ENCODE peak calls at places on chromosomes 3 and 15, in six cellular contexts. One of them, this sample, is unnamed.

GRCh38 chr3:47856669-47857068 is 53.7 kb downstream of the DHX30 start:
- DNase-seq in activated T-cell treated with anti-CD3 and anti-CD28 coated beads for 24 hours: no peak
- DNase-seq in stimulated activated CD4-positive, alpha-beta T cell treated with anti-CD3 and anti-CD28 coated beads, Interleukin-12 subunit alpha, Interleukin-12 subunit beta, amount 100 ng/mL, for 48 hours: no peak
- DNase-seq in MM.1S: no peak
- DNase-seq in MV-4-11: no peak
- DNase-seq in T-helper 9 cell: no peak
- DNase-seq in this sample: peak; percentile 56

GRCh38 chr15:66799242-66799641 is 97.2 kb downstream of the SMAD6 start:
- DNase-seq in activated T-cell treated with anti-CD3 and anti-CD28 coated beads for 24 hours: no peak
- DNase-seq in stimulated activated CD4-positive, alpha-beta T cell treated with anti-CD3 and anti-CD28 coated beads, Interleukin-12 subunit alpha, Interleukin-12 subunit beta, amount 100 ng/mL, for 48 hours: no peak
- DNase-seq in MM.1S: no peak
- DNase-seq in MV-4-11: no peak
- DNase-seq in T-helper 9 cell: no peak
- DNase-seq in this sample: no peak

GRCh38 chr3:4351164-4351855 is 48.1 kb downstream of the SETMAR start:
- DNase-seq in activated T-cell treated with anti-CD3 and anti-CD28 coated beads for 24 hours: peak; percentile 35
- DNase-seq in stimulated activated CD4-positive, alpha-beta T cell treated with anti-CD3 and anti-CD28 coated beads, Interleukin-12 subunit alpha, Interleukin-12 subunit beta, amount 100 ng/mL, for 48 hours: peak; percentile 36
- DNase-seq in MM.1S: peak; percentile 51
- DNase-seq in MV-4-11: no peak
- DNase-seq in T-helper 9 cell: no peak
- DNase-seq in this sample: no peak

GRCh38 chr3:127221062-127222035 is 28.4 kb downstream of the PRR23E start:
- DNase-seq in activated T-cell treated with anti-CD3 and anti-CD28 coated beads for 24 hours: no peak
- DNase-seq in stimulated activated CD4-positive, alpha-beta T cell treated with anti-CD3 and anti-CD28 coated beads, Interleukin-12 subunit alpha, Interleukin-12 subunit beta, amount 100 ng/mL, for 48 hours: no peak
- DNase-seq in MM.1S: no peak
- DNase-seq in MV-4-11: no peak
- DNase-seq in T-helper 9 cell: no peak
- DNase-seq in this sample: no peak

GRCh38 chr3:99765042-99765942 is 52.4 kb upstream of the CMSS1 start:
- DNase-seq in activated T-cell treated with anti-CD3 and anti-CD28 coated beads for 24 hours: no peak
- DNase-seq in stimulated activated CD4-positive, alpha-beta T cell treated with anti-CD3 and anti-CD28 coated beads, Interleukin-12 subunit alpha, Interleukin-12 subunit beta, amount 100 ng/mL, for 48 hours: no peak
- DNase-seq in MM.1S: no peak
- DNase-seq in MV-4-11: no peak
- DNase-seq in T-helper 9 cell: no peak
- DNase-seq in this sample: no peak

GRCh38 chr3:49166752-49167556 is 823 bp upstream of the CCDC71 start:
- DNase-seq in activated T-cell treated with anti-CD3 and anti-CD28 coated beads for 24 hours: no peak
- DNase-seq in stimulated activated CD4-positive, alpha-beta T cell treated with anti-CD3 and anti-CD28 coated beads, Interleukin-12 subunit alpha, Interleukin-12 subunit beta, amount 100 ng/mL, for 48 hours: no peak
- DNase-seq in MM.1S: no peak
- DNase-seq in MV-4-11: no peak
- DNase-seq in T-helper 9 cell: no peak
- DNase-seq in this sample: no peak

GRCh38 chr3:170055209-170055608 is 17.4 kb downstream of the GPR160 start:
- DNase-seq in activated T-cell treated with anti-CD3 and anti-CD28 coated beads for 24 hours: no peak
- DNase-seq in stimulated activated CD4-positive, alpha-beta T cell treated with anti-CD3 and anti-CD28 coated beads, Interleukin-12 subunit alpha, Interleukin-12 subunit beta, amount 100 ng/mL, for 48 hours: no peak
- DNase-seq in MM.1S: peak; percentile 56
- DNase-seq in MV-4-11: peak; percentile 62
- DNase-seq in T-helper 9 cell: no peak
- DNase-seq in this sample: no peak

GRCh38 chr3:150158974-150159625 is 188.4 kb upstream of the PFN2 start:
- DNase-seq in activated T-cell treated with anti-CD3 and anti-CD28 coated beads for 24 hours: no peak
- DNase-seq in stimulated activated CD4-positive, alpha-beta T cell treated with anti-CD3 and anti-CD28 coated beads, Interleukin-12 subunit alpha, Interleukin-12 subunit beta, amount 100 ng/mL, for 48 hours: no peak
- DNase-seq in MM.1S: no peak
- DNase-seq in MV-4-11: no peak
- DNase-seq in T-helper 9 cell: no peak
- DNase-seq in this sample: no peak

GRCh38 chr3:50341996-50342732 is 1.5 kb upstream of the RASSF1 start:
- DNase-seq in activated T-cell treated with anti-CD3 and anti-CD28 coated beads for 24 hours: no peak
- DNase-seq in stimulated activated CD4-positive, alpha-beta T cell treated with anti-CD3 and anti-CD28 coated beads, Interleukin-12 subunit alpha, Interleukin-12 subunit beta, amount 100 ng/mL, for 48 hours: no peak
- DNase-seq in MM.1S: no peak
- DNase-seq in MV-4-11: no peak
- DNase-seq in T-helper 9 cell: no peak
- DNase-seq in this sample: no peak

GRCh38 chr15:34582461-34583357 is 742 bp downstream of the GOLGA8B start:
- DNase-seq in activated T-cell treated with anti-CD3 and anti-CD28 coated beads for 24 hours: no peak
- DNase-seq in stimulated activated CD4-positive, alpha-beta T cell treated with anti-CD3 and anti-CD28 coated beads, Interleukin-12 subunit alpha, Interleukin-12 subunit beta, amount 100 ng/mL, for 48 hours: no peak
- DNase-seq in MM.1S: peak; percentile 67
- DNase-seq in MV-4-11: no peak
- DNase-seq in T-helper 9 cell: peak; percentile 21
- DNase-seq in this sample: peak; percentile 60

GRCh38 chr3:189119947-189120346 is 51.8 kb upstream of the TPRG1 start:
- DNase-seq in activated T-cell treated with anti-CD3 and anti-CD28 coated beads for 24 hours: no peak
- DNase-seq in stimulated activated CD4-positive, alpha-beta T cell treated with anti-CD3 and anti-CD28 coated beads, Interleukin-12 subunit alpha, Interleukin-12 subunit beta, amount 100 ng/mL, for 48 hours: no peak
- DNase-seq in MM.1S: no peak
- DNase-seq in MV-4-11: no peak
- DNase-seq in T-helper 9 cell: no peak
- DNase-seq in this sample: no peak

GRCh38 chr3:105885261-105885660 is 16.4 kb upstream of the CBLB start:
- DNase-seq in activated T-cell treated with anti-CD3 and anti-CD28 coated beads for 24 hours: no peak
- DNase-seq in stimulated activated CD4-positive, alpha-beta T cell treated with anti-CD3 and anti-CD28 coated beads, Interleukin-12 subunit alpha, Interleukin-12 subunit beta, amount 100 ng/mL, for 48 hours: no peak
- DNase-seq in MM.1S: no peak
- DNase-seq in MV-4-11: peak; percentile 15
- DNase-seq in T-helper 9 cell: no peak
- DNase-seq in this sample: no peak

GRCh38 chr3:188554404-188554803 is 400.4 kb downstream of the LPP start:
- DNase-seq in activated T-cell treated with anti-CD3 and anti-CD28 coated beads for 24 hours: no peak
- DNase-seq in stimulated activated CD4-positive, alpha-beta T cell treated with anti-CD3 and anti-CD28 coated beads, Interleukin-12 subunit alpha, Interleukin-12 subunit beta, amount 100 ng/mL, for 48 hours: no peak
- DNase-seq in MM.1S: no peak
- DNase-seq in MV-4-11: no peak
- DNase-seq in T-helper 9 cell: no peak
- DNase-seq in this sample: no peak

GRCh38 chr3:170690133-170690981 is 104.5 kb upstream of the SLC7A14 start:
- DNase-seq in activated T-cell treated with anti-CD3 and anti-CD28 coated beads for 24 hours: peak; percentile 22
- DNase-seq in stimulated activated CD4-positive, alpha-beta T cell treated with anti-CD3 and anti-CD28 coated beads, Interleukin-12 subunit alpha, Interleukin-12 subunit beta, amount 100 ng/mL, for 48 hours: peak; percentile 8
- DNase-seq in MM.1S: peak; percentile 50
- DNase-seq in MV-4-11: peak; percentile 11
- DNase-seq in T-helper 9 cell: peak; percentile 8
- DNase-seq in this sample: peak; percentile 52

GRCh38 chr3:97232635-97233034 is 418.2 kb downstream of the EPHA6 start:
- DNase-seq in activated T-cell treated with anti-CD3 and anti-CD28 coated beads for 24 hours: no peak
- DNase-seq in stimulated activated CD4-positive, alpha-beta T cell treated with anti-CD3 and anti-CD28 coated beads, Interleukin-12 subunit alpha, Interleukin-12 subunit beta, amount 100 ng/mL, for 48 hours: no peak
- DNase-seq in MM.1S: no peak
- DNase-seq in MV-4-11: no peak
- DNase-seq in T-helper 9 cell: no peak
- DNase-seq in this sample: no peak

GRCh38 chr3:35781558-35781957 is 142.2 kb downstream of the ARPP21 start:
- DNase-seq in activated T-cell treated with anti-CD3 and anti-CD28 coated beads for 24 hours: no peak
- DNase-seq in stimulated activated CD4-positive, alpha-beta T cell treated with anti-CD3 and anti-CD28 coated beads, Interleukin-12 subunit alpha, Interleukin-12 subunit beta, amount 100 ng/mL, for 48 hours: no peak
- DNase-seq in MM.1S: no peak
- DNase-seq in MV-4-11: no peak
- DNase-seq in T-helper 9 cell: no peak
- DNase-seq in this sample: no peak

GRCh38 chr3:4505688-4506558 is 12.8 kb downstream of the ITPR1 start:
- DNase-seq in activated T-cell treated with anti-CD3 and anti-CD28 coated beads for 24 hours: no peak
- DNase-seq in stimulated activated CD4-positive, alpha-beta T cell treated with anti-CD3 and anti-CD28 coated beads, Interleukin-12 subunit alpha, Interleukin-12 subunit beta, amount 100 ng/mL, for 48 hours: no peak
- DNase-seq in MM.1S: no peak
- DNase-seq in MV-4-11: no peak
- DNase-seq in T-helper 9 cell: no peak
- DNase-seq in this sample: no peak

GRCh38 chr3:69658514-69658913 is 80.8 kb upstream of the MITF start:
- DNase-seq in activated T-cell treated with anti-CD3 and anti-CD28 coated beads for 24 hours: no peak
- DNase-seq in stimulated activated CD4-positive, alpha-beta T cell treated with anti-CD3 and anti-CD28 coated beads, Interleukin-12 subunit alpha, Interleukin-12 subunit beta, amount 100 ng/mL, for 48 hours: no peak
- DNase-seq in MM.1S: no peak
- DNase-seq in MV-4-11: no peak
- DNase-seq in T-helper 9 cell: no peak
- DNase-seq in this sample: no peak

GRCh38 chr3:190000861-190001196 is 119.9 kb downstream of the P3H2 start:
- DNase-seq in activated T-cell treated with anti-CD3 and anti-CD28 coated beads for 24 hours: no peak
- DNase-seq in stimulated activated CD4-positive, alpha-beta T cell treated with anti-CD3 and anti-CD28 coated beads, Interleukin-12 subunit alpha, Interleukin-12 subunit beta, amount 100 ng/mL, for 48 hours: no peak
- DNase-seq in MM.1S: no peak
- DNase-seq in MV-4-11: no peak
- DNase-seq in T-helper 9 cell: no peak
- DNase-seq in this sample: no peak

GRCh38 chr15:40902605-40903561 is 8.6 kb downstream of the VPS18 start:
- DNase-seq in activated T-cell treated with anti-CD3 and anti-CD28 coated beads for 24 hours: no peak
- DNase-seq in stimulated activated CD4-positive, alpha-beta T cell treated with anti-CD3 and anti-CD28 coated beads, Interleukin-12 subunit alpha, Interleukin-12 subunit beta, amount 100 ng/mL, for 48 hours: no peak
- DNase-seq in MM.1S: no peak
- DNase-seq in MV-4-11: peak; percentile 98
- DNase-seq in T-helper 9 cell: no peak
- DNase-seq in this sample: peak; percentile 90

GRCh38 chr3:141529256-141530132 is 42.7 kb downstream of the RASA2 start:
- DNase-seq in activated T-cell treated with anti-CD3 and anti-CD28 coated beads for 24 hours: no peak
- DNase-seq in stimulated activated CD4-positive, alpha-beta T cell treated with anti-CD3 and anti-CD28 coated beads, Interleukin-12 subunit alpha, Interleukin-12 subunit beta, amount 100 ng/mL, for 48 hours: no peak
- DNase-seq in MM.1S: no peak
- DNase-seq in MV-4-11: no peak
- DNase-seq in T-helper 9 cell: no peak
- DNase-seq in this sample: no peak

GRCh38 chr15:78130466-78131294 is 565 bp downstream of the CIB2 start:
- DNase-seq in activated T-cell treated with anti-CD3 and anti-CD28 coated beads for 24 hours: peak; percentile 26
- DNase-seq in stimulated activated CD4-positive, alpha-beta T cell treated with anti-CD3 and anti-CD28 coated beads, Interleukin-12 subunit alpha, Interleukin-12 subunit beta, amount 100 ng/mL, for 48 hours: no peak
- DNase-seq in MM.1S: peak; percentile 55
- DNase-seq in MV-4-11: no peak
- DNase-seq in T-helper 9 cell: peak; percentile 41
- DNase-seq in this sample: no peak

GRCh38 chr3:23406576-23406975 is 203.4 kb downstream of the UBE2E2 start:
- DNase-seq in activated T-cell treated with anti-CD3 and anti-CD28 coated beads for 24 hours: no peak
- DNase-seq in stimulated activated CD4-positive, alpha-beta T cell treated with anti-CD3 and anti-CD28 coated beads, Interleukin-12 subunit alpha, Interleukin-12 subunit beta, amount 100 ng/mL, for 48 hours: no peak
- DNase-seq in MM.1S: no peak
- DNase-seq in MV-4-11: no peak
- DNase-seq in T-helper 9 cell: no peak
- DNase-seq in this sample: no peak

GRCh38 chr3:141366285-141367037 is 1.8 kb upstream of the ZBTB38 start:
- DNase-seq in activated T-cell treated with anti-CD3 and anti-CD28 coated beads for 24 hours: no peak
- DNase-seq in stimulated activated CD4-positive, alpha-beta T cell treated with anti-CD3 and anti-CD28 coated beads, Interleukin-12 subunit alpha, Interleukin-12 subunit beta, amount 100 ng/mL, for 48 hours: no peak
- DNase-seq in MM.1S: peak; percentile 4
- DNase-seq in MV-4-11: no peak
- DNase-seq in T-helper 9 cell: no peak
- DNase-seq in this sample: peak; percentile 57

GRCh38 chr3:139288266-139288821 is 55.5 kb upstream of the MRPS22 start:
- DNase-seq in activated T-cell treated with anti-CD3 and anti-CD28 coated beads for 24 hours: no peak
- DNase-seq in stimulated activated CD4-positive, alpha-beta T cell treated with anti-CD3 and anti-CD28 coated beads, Interleukin-12 subunit alpha, Interleukin-12 subunit beta, amount 100 ng/mL, for 48 hours: no peak
- DNase-seq in MM.1S: no peak
- DNase-seq in MV-4-11: no peak
- DNase-seq in T-helper 9 cell: no peak
- DNase-seq in this sample: no peak

GRCh38 chr15:56460046-56460445 is 4.9 kb downstream of the MNS1 start:
- DNase-seq in activated T-cell treated with anti-CD3 and anti-CD28 coated beads for 24 hours: no peak
- DNase-seq in stimulated activated CD4-positive, alpha-beta T cell treated with anti-CD3 and anti-CD28 coated beads, Interleukin-12 subunit alpha, Interleukin-12 subunit beta, amount 100 ng/mL, for 48 hours: no peak
- DNase-seq in MM.1S: no peak
- DNase-seq in MV-4-11: peak; percentile 73
- DNase-seq in T-helper 9 cell: no peak
- DNase-seq in this sample: no peak

GRCh38 chr3:52649461-52650210 is 36.1 kb downstream of the PBRM1 start:
- DNase-seq in activated T-cell treated with anti-CD3 and anti-CD28 coated beads for 24 hours: no peak
- DNase-seq in stimulated activated CD4-positive, alpha-beta T cell treated with anti-CD3 and anti-CD28 coated beads, Interleukin-12 subunit alpha, Interleukin-12 subunit beta, amount 100 ng/mL, for 48 hours: no peak
- DNase-seq in MM.1S: no peak
- DNase-seq in MV-4-11: no peak
- DNase-seq in T-helper 9 cell: no peak
- DNase-seq in this sample: no peak

GRCh38 chr3:183698760-183699159 is 1.2 kb downstream of the YEATS2 start:
- DNase-seq in activated T-cell treated with anti-CD3 and anti-CD28 coated beads for 24 hours: no peak
- DNase-seq in stimulated activated CD4-positive, alpha-beta T cell treated with anti-CD3 and anti-CD28 coated beads, Interleukin-12 subunit alpha, Interleukin-12 subunit beta, amount 100 ng/mL, for 48 hours: no peak
- DNase-seq in MM.1S: peak; percentile 43
- DNase-seq in MV-4-11: peak; percentile 33
- DNase-seq in T-helper 9 cell: no peak
- DNase-seq in this sample: no peak

GRCh38 chr3:172396400-172396799 is 51.9 kb downstream of the GHSR start:
- DNase-seq in activated T-cell treated with anti-CD3 and anti-CD28 coated beads for 24 hours: no peak
- DNase-seq in stimulated activated CD4-positive, alpha-beta T cell treated with anti-CD3 and anti-CD28 coated beads, Interleukin-12 subunit alpha, Interleukin-12 subunit beta, amount 100 ng/mL, for 48 hours: no peak
- DNase-seq in MM.1S: no peak
- DNase-seq in MV-4-11: no peak
- DNase-seq in T-helper 9 cell: no peak
- DNase-seq in this sample: no peak

This sample was measured in left lung.